ENCODE peak calls at places on chromosomes 4 and X, in nine cellular contexts. D, A, U, R, H, Z, X, B and F are unnamed samples.

GRCh38 chr4:103012085-103012484 is 7.4 kb downstream of the SLC9B1 start:
- DNase-seq in D (no peak), A (no peak), U (peak; percentile 56), R (no peak), H (no peak), Z (no peak), X (no peak), B (no peak), F (no peak)

GRCh38 chrX:103309860-103310591 is 764 bp downstream of the BEX2 start:
- DNase-seq in D (no peak), A (no peak), U (no peak), R (no peak), H (peak; percentile 5), Z (no peak), X (no peak), B (peak; percentile 21), F (peak; percentile 35)

GRCh38 chrX:23803931-23804381 is 21.0 kb downstream of the SAT1 start:
- DNase-seq in D (no peak), A (no peak), U (peak; percentile 58), R (no peak), H (no peak), Z (no peak), X (no peak), B (no peak), F (no peak)

GRCh38 chr4:5852806-5853205 is 40.1 kb downstream of the CRMP1 start:
- DNase-seq in D (no peak), A (no peak), U (no peak), R (peak; percentile 40), H (no peak), Z (no peak), X (no peak), B (no peak), F (no peak)

GRCh38 chr4:152220201-152220666 is 315.7 kb downstream of the FBXW7 start:
- DNase-seq in D (no peak), A (no peak), U (peak; percentile 65), R (no peak), H (no peak), Z (no peak), X (no peak), B (no peak), F (no peak)

GRCh38 chr4:47668810-47669408 is 169.0 kb downstream of the CORIN start:
- DNase-seq in D (no peak), A (peak; percentile 16), U (peak; percentile 46), R (peak; percentile 5), H (peak; percentile 66), Z (peak; percentile 36), X (peak; percentile 39), B (peak; percentile 13), F (peak; percentile 28)

GRCh38 chr4:37765741-37766140 is 60.7 kb upstream of the PGM2 start:
- DNase-seq in D (no peak), A (no peak), U (no peak), R (no peak), H (no peak), Z (peak; percentile 58), X (no peak), B (no peak), F (no peak)

GRCh38 chr4:38334791-38335190 is 329.2 kb upstream of the KLF3 start:
- DNase-seq in D (no peak), A (no peak), U (no peak), R (no peak), H (no peak), Z (no peak), X (no peak), B (no peak), F (no peak)

GRCh38 chr4:132383571-132384199 is 765.4 kb upstream of the PCDH10 start:
- DNase-seq in D (no peak), A (no peak), U (no peak), R (no peak), H (no peak), Z (no peak), X (no peak), B (no peak), F (no peak)

GRCh38 chrX:16869393-16870094 is 618 bp downstream of the RBBP7 start:
- DNase-seq in D (peak; percentile 51), A (peak; percentile 24), U (peak; percentile 24), R (peak; percentile 21), H (peak; percentile 75), Z (peak; percentile 83), X (peak; percentile 66), B (peak; percentile 80), F (peak; percentile 31)